ENCODE peak calls at places on chromosomes 12 and 14, in eight cellular contexts. Q, G, E, S, M, Z, A and N are unnamed samples.

GRCh38 chr12:113906411-113907200 is 59.5 kb downstream of the RBM19 start:
- DNase-seq in Q (no peak), G (no peak), E (no peak), S (no peak), M (no peak), Z (no peak), A (no peak), N (no peak)

GRCh38 chr14:68598621-68599447 is 194.0 kb downstream of the ZFP36L1 start:
- DNase-seq in Q (peak; percentile 91), G (no peak), E (no peak), S (no peak), M (no peak), Z (peak; percentile 37), A (peak; percentile 98), N (peak; percentile 45)

GRCh38 chr12:132066345-132066685 is 77.8 kb downstream of the DDX51 start:
- DNase-seq in Q (no peak), G (no peak), E (peak; percentile 16), S (no peak), M (no peak), Z (no peak), A (no peak), N (no peak)

GRCh38 chr12:46702581-46703344 is 123.0 kb downstream of the SLC38A4 start:
- DNase-seq in Q (peak; percentile 28), G (no peak), E (no peak), S (no peak), M (no peak), Z (peak; percentile 56), A (no peak), N (no peak)

GRCh38 chr12:116483959-116484699 is 75.1 kb upstream of the MAP1LC3B2 start:
- DNase-seq in Q (no peak), G (no peak), E (no peak), S (no peak), M (no peak), Z (no peak), A (no peak), N (no peak)

GRCh38 chr12:6392499-6392898 is 8.5 kb downstream of the LTBR start:
- DNase-seq in Q (no peak), G (no peak), E (no peak), S (no peak), M (no peak), Z (no peak), A (no peak), N (no peak)

GRCh38 chr12:52749827-52750226 is 27.3 kb downstream of the KRT76 start:
- DNase-seq in Q (no peak), G (no peak), E (no peak), S (no peak), M (no peak), Z (no peak), A (no peak), N (no peak)

GRCh38 chr12:109697877-109698468 is 15.7 kb upstream of the FAM222A start:
- DNase-seq in Q (no peak), G (no peak), E (no peak), S (no peak), M (no peak), Z (no peak), A (no peak), N (no peak)

GRCh38 chr12:6266431-6267006 is 44.0 kb upstream of the PLEKHG6 start:
- DNase-seq in Q (no peak), G (no peak), E (no peak), S (peak; percentile 80), M (no peak), Z (no peak), A (peak; percentile 97), N (no peak)

GRCh38 chr12:68189766-68190700 is 30.5 kb upstream of the IFNG start:
- DNase-seq in Q (peak; percentile 86), G (no peak), E (peak; percentile 31), S (no peak), M (no peak), Z (peak; percentile 18), A (peak; percentile 71), N (no peak)

GRCh38 chr14:55458800-55459577 is 18.6 kb upstream of the TBPL2 start:
- DNase-seq in Q (peak; percentile 65), G (no peak), E (no peak), S (no peak), M (no peak), Z (no peak), A (no peak), N (no peak)

GRCh38 chr12:108532061-108532848 is 17.2 kb downstream of the FICD start:
- DNase-seq in Q (no peak), G (no peak), E (no peak), S (peak; percentile 69), M (no peak), Z (no peak), A (no peak), N (no peak)

GRCh38 chr12:42144174-42144423 is 575 bp downstream of the GXYLT1 start:
- DNase-seq in Q (no peak), G (no peak), E (no peak), S (no peak), M (no peak), Z (no peak), A (no peak), N (no peak)

GRCh38 chr14:51225751-51226150 is 14.3 kb upstream of the TMX1 start:
- DNase-seq in Q (no peak), G (no peak), E (no peak), S (no peak), M (no peak), Z (no peak), A (no peak), N (no peak)

GRCh38 chr14:72513994-72514659 is 379.8 kb downstream of the DPF3 start:
- DNase-seq in Q (peak; percentile 42), G (no peak), E (no peak), S (peak; percentile 11), M (peak; percentile 7), Z (peak; percentile 24), A (peak; percentile 55), N (peak; percentile 21)

GRCh38 chr12:47885566-47885965 is 19.2 kb downstream of the VDR start:
- DNase-seq in Q (no peak), G (no peak), E (no peak), S (no peak), M (no peak), Z (no peak), A (no peak), N (no peak)

GRCh38 chr12:107079172-107080011 is 14.0 kb downstream of the CRY1 start:
- DNase-seq in Q (peak; percentile 19), G (no peak), E (no peak), S (peak; percentile 12), M (no peak), Z (no peak), A (peak; percentile 22), N (no peak)

GRCh38 chr12:111413442-111414086 is 7.8 kb downstream of the SH2B3 start:
- DNase-seq in Q (peak; percentile 80), G (no peak), E (no peak), S (no peak), M (no peak), Z (peak; percentile 57), A (peak; percentile 76), N (no peak)

GRCh38 chr14:79629372-79629771 is 581.9 kb downstream of the DIO2 start:
- DNase-seq in Q (no peak), G (no peak), E (no peak), S (no peak), M (no peak), Z (no peak), A (no peak), N (no peak)

GRCh38 chr12:79547044-79547734 is 143.6 kb downstream of the PAWR start:
- DNase-seq in Q (peak; percentile 95), G (no peak), E (no peak), S (no peak), M (no peak), Z (peak; percentile 71), A (peak; percentile 92), N (peak; percentile 73)

GRCh38 chr14:69673578-69674305 is 62.3 kb downstream of the SUSD6 start:
- DNase-seq in Q (no peak), G (no peak), E (no peak), S (no peak), M (no peak), Z (no peak), A (no peak), N (no peak)

GRCh38 chr14:35897616-35898111 is 71.5 kb downstream of the BRMS1L start:
- DNase-seq in Q (no peak), G (no peak), E (no peak), S (no peak), M (no peak), Z (no peak), A (peak; percentile 89), N (no peak)

GRCh38 chr12:15700595-15700994 is 88.6 kb downstream of the EPS8 start:
- DNase-seq in Q (peak; percentile 83), G (no peak), E (no peak), S (no peak), M (no peak), Z (peak; percentile 76), A (no peak), N (peak; percentile 70)

GRCh38 chr12:2691340-2692111 is 103.2 kb upstream of the FKBP4 start:
- DNase-seq in Q (peak; percentile 63), G (peak; percentile 30), E (peak; percentile 43), S (peak; percentile 69), M (peak; percentile 38), Z (no peak), A (peak; percentile 42), N (no peak)

GRCh38 chr14:97760050-97760449 is 962.9 kb downstream of the VRK1 start:
- DNase-seq in Q (no peak), G (no peak), E (no peak), S (no peak), M (no peak), Z (no peak), A (no peak), N (no peak)

GRCh38 chr12:56957229-56958052 is at the start of gene RDH16:
- DNase-seq in Q (no peak), G (no peak), E (no peak), S (no peak), M (no peak), Z (no peak), A (no peak), N (no peak)

GRCh38 chr12:97575792-97576191 is 113.2 kb downstream of the RMST start:
- DNase-seq in Q (peak; percentile 22), G (no peak), E (no peak), S (no peak), M (no peak), Z (no peak), A (no peak), N (no peak)

GRCh38 chr12:110577717-110578521 is 5.2 kb downstream of the PPTC7 start:
- DNase-seq in Q (peak; percentile 62), G (no peak), E (peak; percentile 38), S (no peak), M (no peak), Z (peak; percentile 61), A (peak; percentile 88), N (peak; percentile 43)

GRCh38 chr14:54570651-54571415 is 3.9 kb downstream of the SAMD4A start:
- DNase-seq in Q (peak; percentile 62), G (no peak), E (no peak), S (no peak), M (no peak), Z (peak; percentile 70), A (no peak), N (peak; percentile 44)

GRCh38 chr12:93442411-93443340 is 929 bp upstream of the UBE2N start:
- DNase-seq in Q (peak; percentile 4), G (no peak), E (no peak), S (no peak), M (no peak), Z (no peak), A (peak; percentile 14), N (no peak)

GRCh38 chr14:23185046-23185445 is 1.6 kb upstream of the SLC7A8 start:
- DNase-seq in Q (peak; percentile 53), G (no peak), E (no peak), S (no peak), M (no peak), Z (no peak), A (no peak), N (no peak)

GRCh38 chr12:107829271-107829670 is 54.8 kb downstream of the ASCL4 start:
- DNase-seq in Q (no peak), G (no peak), E (no peak), S (no peak), M (no peak), Z (no peak), A (no peak), N (no peak)

GRCh38 chr14:54189358-54190354 is 207.2 kb upstream of the CDKN3 start:
- DNase-seq in Q (peak; percentile 89), G (no peak), E (no peak), S (no peak), M (no peak), Z (no peak), A (peak; percentile 41), N (no peak)

GRCh38 chr12:24795699-24796385 is 153.1 kb downstream of the BCAT1 start:
- DNase-seq in Q (peak; percentile 12), G (no peak), E (no peak), S (no peak), M (no peak), Z (no peak), A (peak; percentile 34), N (no peak)